ENCODE peak calls at places on chromosome 3, in nine cellular contexts. N is HEK293T; G is T-helper 2 cell; H is EL; Y is stimulated activated CD4-positive, alpha-beta T cell treated with anti-CD3 and anti-CD28 coated beads, TNF-alpha, amount 100 ng/mL, for 24 hours; J is small intestine; W is NCI-H446 treated with DMSO at 0.1 percent for 48 hours; V is activated T-cell treated with anti-CD3 and anti-CD28 coated beads, Interleukin-2, amount 50 U/mL, for 48 hours; I is RKO. K is an unnamed sample.

GRCh38 chr3:57787867-57788623 is 31.9 kb downstream of the SLMAP start:
- DNase-seq in N (no peak), G (no peak), H (peak), Y (no peak), J (peak), W (no peak), V (no peak), I (no peak), K (peak)

GRCh38 chr3:57152150-57152549 is 13.0 kb downstream of the IL17RD start:
- DNase-seq in N (peak), G (no peak), H (no peak), Y (no peak), J (no peak), W (no peak), V (no peak), I (no peak), K (no peak)

GRCh38 chr3:46986055-46986730 is 6.7 kb downstream of the NBEAL2 start:
- DNase-seq in N (no peak), G (no peak), H (no peak), Y (no peak), J (peak), W (no peak), V (no peak), I (no peak), K (no peak)

GRCh38 chr3:103767635-103768034 is 1332.8 kb downstream of the ZPLD1 start:
- DNase-seq in N (no peak), G (no peak), H (no peak), Y (no peak), J (no peak), W (no peak), V (no peak), I (no peak), K (no peak)

GRCh38 chr3:66021731-66022131 is 17.0 kb downstream of the MAGI1 start:
- DNase-seq in N (no peak), G (no peak), H (peak), Y (no peak), J (peak), W (no peak), V (no peak), I (no peak), K (no peak)

GRCh38 chr3:49656541-49657112 is 17.5 kb upstream of the APEH start:
- DNase-seq in N (no peak), G (no peak), H (peak), Y (no peak), J (no peak), W (no peak), V (no peak), I (no peak), K (no peak)

GRCh38 chr3:151501905-151502615 is 41.2 kb upstream of the IGSF10 start:
- DNase-seq in N (no peak), G (no peak), H (no peak), Y (no peak), J (no peak), W (no peak), V (no peak), I (no peak), K (no peak)

GRCh38 chr3:13332740-13333139 is 87.4 kb downstream of the NUP210 start:
- DNase-seq in N (no peak), G (no peak), H (no peak), Y (no peak), J (no peak), W (no peak), V (no peak), I (no peak), K (no peak)

GRCh38 chr3:55369491-55369890 is 117.6 kb downstream of the WNT5A start:
- DNase-seq in N (no peak), G (no peak), H (no peak), Y (no peak), J (no peak), W (no peak), V (no peak), I (no peak), K (no peak)

GRCh38 chr3:66401157-66401550 is 99.7 kb downstream of the LRIG1 start:
- DNase-seq in N (no peak), G (no peak), H (no peak), Y (no peak), J (no peak), W (no peak), V (no peak), I (no peak), K (no peak)

GRCh38 chr3:39065197-39065596 is 13.4 kb downstream of the WDR48 start:
- DNase-seq in N (peak), G (no peak), H (peak), Y (no peak), J (peak), W (no peak), V (no peak), I (peak), K (peak)

GRCh38 chr3:21913791-21914190 is 162.8 kb upstream of the ZNF385D start:
- DNase-seq in N (no peak), G (no peak), H (peak), Y (no peak), J (no peak), W (no peak), V (no peak), I (no peak), K (no peak)

GRCh38 chr3:73480187-73480672 is 144.5 kb downstream of the PDZRN3 start:
- DNase-seq in N (no peak), G (no peak), H (no peak), Y (no peak), J (no peak), W (no peak), V (no peak), I (no peak), K (no peak)

GRCh38 chr3:179868715-179869114 is 168.0 kb downstream of the PEX5L start:
- DNase-seq in N (no peak), G (no peak), H (no peak), Y (no peak), J (no peak), W (no peak), V (no peak), I (no peak), K (no peak)

GRCh38 chr3:183698760-183699159 is 1.2 kb downstream of the YEATS2 start:
- DNase-seq in N (no peak), G (no peak), H (peak), Y (no peak), J (peak), W (no peak), V (no peak), I (peak), K (peak)

GRCh38 chr3:193853511-193854219 is 260.7 kb downstream of the OPA1 start:
- DNase-seq in N (no peak), G (no peak), H (no peak), Y (no peak), J (peak), W (no peak), V (no peak), I (no peak), K (no peak)

GRCh38 chr3:147406255-147407023 is at the start of gene ZIC4:
- DNase-seq in N (no peak), G (no peak), H (no peak), Y (no peak), J (no peak), W (no peak), V (no peak), I (no peak), K (no peak)

GRCh38 chr3:42376397-42376798 is 34.0 kb downstream of the LYZL4 start:
- DNase-seq in N (no peak), G (no peak), H (peak), Y (no peak), J (no peak), W (no peak), V (peak), I (peak), K (peak)

GRCh38 chr3:58025824-58026579 is 17.8 kb downstream of the FLNB start:
- DNase-seq in N (no peak), G (no peak), H (peak), Y (no peak), J (peak), W (no peak), V (no peak), I (no peak), K (peak)

GRCh38 chr3:51959651-51960050 is 4.5 kb downstream of the GPR62 start:
- DNase-seq in N (no peak), G (no peak), H (no peak), Y (no peak), J (no peak), W (no peak), V (no peak), I (no peak), K (no peak)

GRCh38 chr3:86245360-86245759 is 745.6 kb downstream of the VGLL3 start:
- DNase-seq in N (peak), G (no peak), H (no peak), Y (no peak), J (no peak), W (no peak), V (no peak), I (peak), K (peak)

GRCh38 chr3:55185380-55185779 is 257.5 kb upstream of the LRTM1 start:
- DNase-seq in N (no peak), G (no peak), H (peak), Y (no peak), J (no peak), W (no peak), V (no peak), I (no peak), K (no peak)

GRCh38 chr3:6994081-6994668 is 133.3 kb downstream of the GRM7 start:
- DNase-seq in N (no peak), G (no peak), H (no peak), Y (no peak), J (no peak), W (no peak), V (no peak), I (peak), K (peak)